ENCODE peak calls at places on chromosomes 16 and 17, in five cellular contexts. P is WTC11; D is heart left ventricle; O is activated naive CD8-positive, alpha-beta T cell treated with anti-CD3 and anti-CD28 coated beads for 36 hours; K is foreskin fibroblast. E is an unnamed sample.

GRCh38 chr16:53369921-53370320 is 64.3 kb upstream of the RBL2 start:
- DNase-seq in P (no peak), D (no peak), O (no peak), K (peak; percentile 20), E (no peak)

GRCh38 chr16:11852092-11852809 is 909 bp upstream of the RSL1D1 start:
- DNase-seq in P (no peak), D (peak; percentile 20), O (no peak), K (peak; percentile 15), E (no peak)

GRCh38 chr16:2482181-2483107 is 7.5 kb downstream of the TBC1D24 start:
- DNase-seq in P (no peak), D (peak; percentile 54), O (no peak), K (peak; percentile 67), E (no peak)

GRCh38 chr17:45435481-45435880 is 2.8 kb upstream of the ARHGAP27 start:
- DNase-seq in P (no peak), D (no peak), O (no peak), K (no peak), E (no peak)

GRCh38 chr16:10729649-10730048 is 14.0 kb upstream of the NUBP1 start:
- DNase-seq in P (no peak), D (no peak), O (no peak), K (peak; percentile 45), E (no peak)

GRCh38 chr17:19718041-19718612 is 1.7 kb upstream of the SLC47A2 start:
- DNase-seq in P (no peak), D (no peak), O (no peak), K (no peak), E (no peak)

GRCh38 chr17:67833134-67833533 is 7.8 kb downstream of the BPTF start:
- DNase-seq in P (no peak), D (no peak), O (no peak), K (no peak), E (no peak)

GRCh38 chr17:33939959-33940358 is 315.1 kb upstream of the CCL2 start:
- DNase-seq in P (no peak), D (no peak), O (no peak), K (no peak), E (no peak)

GRCh38 chr16:50879873-50880695 is 138.2 kb downstream of the CYLD start:
- DNase-seq in P (peak; percentile 72), D (no peak), O (no peak), K (no peak), E (no peak)

E was measured in HAP-1.